ENCODE peak calls at places on chromosome 22, in nine cellular contexts. One of them, this sample, is unnamed.

GRCh38 chr22:44623771-44624510 is 78.1 kb upstream of the PRR5 start:
- DNase-seq in breast epithelium: no peak
- DNase-seq in lower leg skin: no peak
- DNase-seq in IMR-90: peak
- DNase-seq in testis: peak
- DNase-seq in heart left ventricle: no peak
- DNase-seq in tibial nerve: no peak
- DNase-seq in endothelial cell of umbilical vein: no peak
- DNase-seq in gastrocnemius medialis: no peak
- DNase-seq in this sample: no peak

GRCh38 chr22:42343551-42344081 is 73.2 kb upstream of the TCF20 start:
- DNase-seq in lower leg skin: no peak
- DNase-seq in gastrocnemius medialis: no peak
- DNase-seq in testis: no peak
- DNase-seq in breast epithelium: no peak
- DNase-seq in IMR-90: no peak
- DNase-seq in endothelial cell of umbilical vein: no peak
- DNase-seq in heart left ventricle: no peak
- DNase-seq in tibial nerve: no peak
- DNase-seq in this sample: no peak

GRCh38 chr22:37639070-37639760 is at the start of gene SH3BP1:
- DNase-seq in endothelial cell of umbilical vein: no peak
- DNase-seq in gastrocnemius medialis: no peak
- DNase-seq in breast epithelium: no peak
- DNase-seq in tibial nerve: no peak
- DNase-seq in testis: no peak
- DNase-seq in heart left ventricle: no peak
- DNase-seq in lower leg skin: no peak
- DNase-seq in IMR-90: no peak
- DNase-seq in this sample: peak

GRCh38 chr22:36008565-36008964 is 20.1 kb downstream of the RBFOX2 start:
- DNase-seq in breast epithelium: no peak
- DNase-seq in tibial nerve: no peak
- DNase-seq in heart left ventricle: no peak
- DNase-seq in gastrocnemius medialis: no peak
- DNase-seq in endothelial cell of umbilical vein: no peak
- DNase-seq in lower leg skin: no peak
- DNase-seq in testis: no peak
- DNase-seq in IMR-90: no peak
- DNase-seq in this sample: no peak

GRCh38 chr22:26447594-26448329 is 18.7 kb downstream of the ASPHD2 start:
- DNase-seq in lower leg skin: peak
- DNase-seq in endothelial cell of umbilical vein: no peak
- DNase-seq in breast epithelium: no peak
- DNase-seq in heart left ventricle: no peak
- DNase-seq in gastrocnemius medialis: no peak
- DNase-seq in testis: no peak
- DNase-seq in tibial nerve: no peak
- DNase-seq in IMR-90: no peak
- DNase-seq in this sample: no peak

GRCh38 chr22:35472488-35472887 is 68.1 kb upstream of the RASD2 start:
- DNase-seq in gastrocnemius medialis: no peak
- DNase-seq in testis: no peak
- DNase-seq in breast epithelium: no peak
- DNase-seq in lower leg skin: no peak
- DNase-seq in heart left ventricle: no peak
- DNase-seq in tibial nerve: no peak
- DNase-seq in IMR-90: no peak
- DNase-seq in endothelial cell of umbilical vein: no peak
- DNase-seq in this sample: no peak

GRCh38 chr22:22928666-22929380 is 41.2 kb downstream of the IGLL5 start:
- DNase-seq in IMR-90: peak
- DNase-seq in gastrocnemius medialis: no peak
- DNase-seq in lower leg skin: no peak
- DNase-seq in tibial nerve: no peak
- DNase-seq in testis: no peak
- DNase-seq in heart left ventricle: peak
- DNase-seq in endothelial cell of umbilical vein: no peak
- DNase-seq in breast epithelium: no peak
- DNase-seq in this sample: no peak

GRCh38 chr22:21074092-21074715 is 28.5 kb downstream of the LRRC74B start:
- DNase-seq in breast epithelium: no peak
- DNase-seq in heart left ventricle: no peak
- DNase-seq in gastrocnemius medialis: no peak
- DNase-seq in IMR-90: peak
- DNase-seq in testis: no peak
- DNase-seq in lower leg skin: no peak
- DNase-seq in endothelial cell of umbilical vein: no peak
- DNase-seq in tibial nerve: no peak
- DNase-seq in this sample: no peak

GRCh38 chr22:18021431-18021830 is 2.9 kb downstream of the MICAL3 start:
- DNase-seq in lower leg skin: no peak
- DNase-seq in breast epithelium: no peak
- DNase-seq in IMR-90: no peak
- DNase-seq in testis: no peak
- DNase-seq in heart left ventricle: no peak
- DNase-seq in endothelial cell of umbilical vein: no peak
- DNase-seq in gastrocnemius medialis: no peak
- DNase-seq in tibial nerve: no peak
- DNase-seq in this sample: no peak

GRCh38 chr22:18022851-18023250 is 1.5 kb downstream of the MICAL3 start:
- DNase-seq in breast epithelium: no peak
- DNase-seq in endothelial cell of umbilical vein: no peak
- DNase-seq in heart left ventricle: no peak
- DNase-seq in lower leg skin: no peak
- DNase-seq in IMR-90: no peak
- DNase-seq in tibial nerve: no peak
- DNase-seq in gastrocnemius medialis: no peak
- DNase-seq in testis: no peak
- DNase-seq in this sample: no peak

GRCh38 chr22:18024276-18024939 is at the start of gene MICAL3:
- DNase-seq in gastrocnemius medialis: peak
- DNase-seq in IMR-90: peak
- DNase-seq in lower leg skin: no peak
- DNase-seq in breast epithelium: peak
- DNase-seq in tibial nerve: no peak
- DNase-seq in endothelial cell of umbilical vein: peak
- DNase-seq in heart left ventricle: peak
- DNase-seq in testis: peak
- DNase-seq in this sample: peak

GRCh38 chr22:18024956-18025720 is 777 bp upstream of the MICAL3 start:
- DNase-seq in endothelial cell of umbilical vein: no peak
- DNase-seq in gastrocnemius medialis: no peak
- DNase-seq in IMR-90: no peak
- DNase-seq in lower leg skin: no peak
- DNase-seq in breast epithelium: no peak
- DNase-seq in heart left ventricle: no peak
- DNase-seq in tibial nerve: no peak
- DNase-seq in testis: peak
- DNase-seq in this sample: no peak

DNA sequence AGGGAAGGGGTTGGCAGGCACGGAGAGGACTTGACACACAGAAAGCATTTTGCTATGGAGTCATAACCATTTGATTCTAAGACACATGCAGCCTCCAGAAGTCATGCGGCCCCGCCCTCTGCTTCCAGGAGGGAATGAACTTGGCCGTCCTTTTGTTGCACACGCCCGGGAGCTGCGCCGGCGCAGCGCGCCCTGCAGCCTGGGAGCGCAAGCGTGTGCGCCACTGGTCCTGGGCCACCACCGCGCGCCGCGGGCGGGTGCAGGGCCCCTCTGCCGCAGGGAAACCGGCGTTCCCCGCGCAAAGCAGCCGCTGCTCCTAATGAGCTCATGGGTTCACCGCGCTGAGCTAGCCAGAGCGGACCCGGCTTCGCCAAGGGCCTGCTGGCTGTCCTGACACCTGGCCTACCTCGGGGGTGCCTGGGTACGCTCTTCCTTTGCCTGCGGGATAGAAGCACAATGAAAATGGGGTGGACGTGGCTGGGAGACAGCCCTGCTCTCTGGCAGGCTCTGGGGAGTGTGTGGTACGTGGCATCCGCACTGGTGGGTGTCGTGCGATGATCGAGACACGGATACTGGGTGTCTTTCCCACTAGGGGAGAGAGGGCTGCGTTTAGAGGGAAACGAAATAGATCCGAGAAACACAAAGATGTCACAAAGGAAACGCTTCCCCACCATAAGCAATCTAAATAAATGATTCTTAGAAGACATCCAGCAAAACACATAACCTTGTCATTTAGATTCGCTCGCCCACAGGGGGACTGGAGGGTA is 669 bp downstream of the MICAL3 start:
- DNase-seq in IMR-90: peak
- DNase-seq in gastrocnemius medialis: peak
- DNase-seq in heart left ventricle: peak
- DNase-seq in testis: peak
- DNase-seq in breast epithelium: peak
- DNase-seq in tibial nerve: peak
- DNase-seq in lower leg skin: peak
- DNase-seq in endothelial cell of umbilical vein: peak
- DNase-seq in this sample: peak
- TF ChIP-seq POLR2A in IMR-90: no peak
- TF ChIP-seq POLR2A in gastrocnemius medialis: peak
- TF ChIP-seq POLR2A in heart left ventricle: no peak
- TF ChIP-seq POLR2A in testis: no peak
- TF ChIP-seq POLR2A in breast epithelium: no peak
- TF ChIP-seq POLR2A in tibial nerve: no peak
- TF ChIP-seq POLR2A in lower leg skin: no peak
- TF ChIP-seq POLR2A in endothelial cell of umbilical vein: no peak
- TF ChIP-seq POLR2A in this sample: peak

DNA sequence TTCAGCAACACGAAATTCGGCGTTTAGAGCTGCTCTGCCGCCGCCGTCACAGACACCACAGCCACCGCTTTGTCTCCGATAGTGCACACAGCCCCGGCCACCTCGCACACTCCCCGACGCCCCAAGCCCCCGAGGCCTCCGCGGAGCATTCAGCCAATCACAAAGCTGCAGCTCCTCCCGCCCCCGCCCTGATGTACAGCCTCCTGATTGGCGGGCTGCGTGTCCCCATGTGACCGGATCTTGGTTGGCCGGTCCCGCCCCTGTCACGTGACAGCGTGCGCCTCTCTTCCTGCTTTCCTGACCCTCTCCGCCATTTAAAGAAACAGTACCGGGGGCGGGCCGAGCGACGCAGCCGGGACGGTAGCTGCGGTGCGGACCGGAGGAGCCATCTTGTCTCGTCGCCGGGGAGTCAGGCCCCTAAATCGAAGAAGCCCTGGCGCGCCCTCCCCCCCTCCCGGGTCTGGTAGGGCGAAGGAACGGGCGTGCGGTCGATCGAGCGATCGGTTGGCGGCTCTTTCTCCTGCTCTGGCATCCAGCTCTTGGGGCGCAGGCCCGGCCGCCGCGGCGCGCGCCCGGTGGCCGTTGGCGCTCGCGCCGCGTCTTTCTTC is at the start of gene TUG1:
- DNase-seq in heart left ventricle: peak
- DNase-seq in testis: peak
- DNase-seq in gastrocnemius medialis: peak
- DNase-seq in tibial nerve: peak
- DNase-seq in IMR-90: peak
- DNase-seq in lower leg skin: peak
- DNase-seq in endothelial cell of umbilical vein: peak
- DNase-seq in breast epithelium: peak
- DNase-seq in this sample: peak
- TF ChIP-seq POLR2A in heart left ventricle: peak
- TF ChIP-seq POLR2A in testis: peak
- TF ChIP-seq POLR2A in gastrocnemius medialis: peak
- TF ChIP-seq POLR2A in tibial nerve: peak
- TF ChIP-seq POLR2A in IMR-90: peak
- TF ChIP-seq POLR2A in lower leg skin: no peak
- TF ChIP-seq POLR2A in endothelial cell of umbilical vein: peak
- TF ChIP-seq POLR2A in breast epithelium: peak
- TF ChIP-seq POLR2A in this sample: peak

GRCh38 chr22:49949914-49950292 is 10.7 kb upstream of the PIM3 start:
- DNase-seq in lower leg skin: no peak
- DNase-seq in testis: no peak
- DNase-seq in tibial nerve: no peak
- DNase-seq in endothelial cell of umbilical vein: no peak
- DNase-seq in heart left ventricle: no peak
- DNase-seq in IMR-90: no peak
- DNase-seq in breast epithelium: no peak
- DNase-seq in gastrocnemius medialis: no peak
- DNase-seq in this sample: no peak

GRCh38 chr22:49948116-49948515 is 12.5 kb upstream of the PIM3 start:
- DNase-seq in breast epithelium: no peak
- DNase-seq in IMR-90: no peak
- DNase-seq in lower leg skin: no peak
- DNase-seq in testis: no peak
- DNase-seq in tibial nerve: no peak
- DNase-seq in heart left ventricle: no peak
- DNase-seq in gastrocnemius medialis: no peak
- DNase-seq in endothelial cell of umbilical vein: no peak
- DNase-seq in this sample: no peak

GRCh38 chr22:49948573-49948957 is 12.0 kb upstream of the PIM3 start:
- DNase-seq in tibial nerve: no peak
- DNase-seq in breast epithelium: no peak
- DNase-seq in heart left ventricle: no peak
- DNase-seq in testis: no peak
- DNase-seq in lower leg skin: no peak
- DNase-seq in gastrocnemius medialis: no peak
- DNase-seq in endothelial cell of umbilical vein: no peak
- DNase-seq in IMR-90: no peak
- DNase-seq in this sample: no peak

GRCh38 chr22:49950396-49950994 is 10.1 kb upstream of the PIM3 start:
- DNase-seq in endothelial cell of umbilical vein: no peak
- DNase-seq in testis: no peak
- DNase-seq in IMR-90: no peak
- DNase-seq in breast epithelium: no peak
- DNase-seq in lower leg skin: no peak
- DNase-seq in heart left ventricle: no peak
- DNase-seq in tibial nerve: no peak
- DNase-seq in gastrocnemius medialis: no peak
- DNase-seq in this sample: no peak

DNA sequence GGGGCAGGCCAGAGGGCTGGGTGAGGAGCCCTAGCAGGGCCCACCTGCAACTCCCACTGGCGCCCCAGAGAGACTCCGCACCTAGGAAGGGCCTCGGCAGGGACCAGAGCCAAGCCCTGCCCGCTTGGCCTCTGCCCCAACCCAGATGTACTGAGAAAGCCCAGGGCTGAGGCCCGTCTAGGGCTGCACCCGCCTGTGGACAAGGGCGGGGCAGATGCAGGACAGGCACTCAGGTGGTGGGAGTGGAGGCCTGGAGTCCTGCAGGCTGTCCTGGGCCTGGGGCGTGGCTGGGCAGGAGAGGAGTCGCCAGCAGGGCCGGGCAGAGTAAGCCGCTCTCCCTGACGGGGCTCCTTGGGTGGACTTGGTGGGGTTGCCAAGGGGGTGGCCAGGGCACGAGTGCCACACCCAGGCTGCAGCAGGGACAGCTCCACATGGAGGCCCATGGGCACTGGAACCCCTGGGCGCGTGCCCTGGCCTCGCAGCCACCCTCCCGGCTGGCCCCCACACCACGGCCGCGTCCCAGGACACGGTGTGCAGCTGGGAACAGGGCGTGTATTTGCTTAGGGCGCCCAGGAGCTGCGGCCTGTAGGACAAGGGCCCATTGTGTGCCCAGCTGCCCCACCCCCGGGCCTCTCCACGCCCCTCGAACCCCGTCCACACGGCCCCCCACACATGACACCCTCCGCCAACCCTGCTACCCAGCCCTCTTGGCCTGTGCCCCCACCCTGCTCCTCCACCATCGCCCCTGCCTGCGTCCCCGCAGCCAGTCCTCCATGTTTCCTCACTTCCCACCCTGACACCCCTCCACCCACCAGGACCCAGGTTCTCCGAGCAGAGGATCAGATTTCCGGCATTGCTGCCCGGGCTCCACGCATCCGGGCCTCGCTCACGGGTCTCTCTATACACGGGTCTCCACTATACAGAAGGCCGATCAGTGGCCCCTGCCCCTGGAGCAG is 11.3 kb upstream of the PIM3 start:
- DNase-seq in tibial nerve: no peak
- DNase-seq in lower leg skin: no peak
- DNase-seq in breast epithelium: peak
- DNase-seq in IMR-90: no peak
- DNase-seq in endothelial cell of umbilical vein: no peak
- DNase-seq in testis: no peak
- DNase-seq in heart left ventricle: no peak
- DNase-seq in gastrocnemius medialis: no peak
- DNase-seq in this sample: peak
- TF ChIP-seq POLR2A in tibial nerve: no peak
- TF ChIP-seq POLR2A in lower leg skin: no peak
- TF ChIP-seq POLR2A in breast epithelium: peak
- TF ChIP-seq POLR2A in IMR-90: no peak
- TF ChIP-seq POLR2A in endothelial cell of umbilical vein: no peak
- TF ChIP-seq POLR2A in testis: no peak
- TF ChIP-seq POLR2A in heart left ventricle: no peak
- TF ChIP-seq POLR2A in gastrocnemius medialis: no peak
- TF ChIP-seq POLR2A in this sample: peak

GRCh38 chr22:41092023-41092817 is at the start of gene EP300:
- DNase-seq in testis: peak
- DNase-seq in endothelial cell of umbilical vein: peak
- DNase-seq in heart left ventricle: peak
- DNase-seq in IMR-90: peak
- DNase-seq in breast epithelium: peak
- DNase-seq in gastrocnemius medialis: peak
- DNase-seq in tibial nerve: peak
- DNase-seq in lower leg skin: peak
- DNase-seq in this sample: peak
- TF ChIP-seq POLR2A in testis: no peak
- TF ChIP-seq POLR2A in endothelial cell of umbilical vein: peak
- TF ChIP-seq POLR2A in heart left ventricle: no peak
- TF ChIP-seq POLR2A in IMR-90: peak
- TF ChIP-seq POLR2A in breast epithelium: peak
- TF ChIP-seq POLR2A in gastrocnemius medialis: peak
- TF ChIP-seq POLR2A in tibial nerve: peak
- TF ChIP-seq POLR2A in lower leg skin: no peak
- TF ChIP-seq POLR2A in this sample: peak